ENCODE peak calls at places on chromosome 9, in seven cellular contexts. One of them, this sample, is unnamed. For H3K27me3, the result is how much of the 10 kb centered on the place peaks cover.

GRCh38 chr9:133348763-133349573 is 950 bp downstream of the RPL7A start:
- DNase-seq in transverse colon: no peak
- DNase-seq in spleen: no peak
- DNase-seq in suprapubic skin: no peak
- DNase-seq in GM23338: no peak
- DNase-seq in prostate gland: no peak
- DNase-seq in HepG2: no peak
- DNase-seq in this sample: no peak

GRCh38 chr9:114733814-114734213 is 51.8 kb upstream of the TEX48 start:
- DNase-seq in transverse colon: no peak
- DNase-seq in spleen: no peak
- DNase-seq in suprapubic skin: no peak
- DNase-seq in GM23338: no peak
- DNase-seq in prostate gland: no peak
- DNase-seq in HepG2: no peak
- DNase-seq in this sample: no peak

GRCh38 chr9:18149457-18150011 is 324.4 kb upstream of the ADAMTSL1 start:
- DNase-seq in transverse colon: no peak
- DNase-seq in spleen: no peak
- DNase-seq in suprapubic skin: no peak
- DNase-seq in GM23338: no peak
- DNase-seq in prostate gland: no peak
- DNase-seq in HepG2: no peak
- DNase-seq in this sample: no peak

GRCh38 chr9:98132806-98133631 is 14.0 kb upstream of the TRIM14 start:
- DNase-seq in transverse colon: peak
- DNase-seq in spleen: no peak
- DNase-seq in suprapubic skin: no peak
- DNase-seq in GM23338: no peak
- DNase-seq in prostate gland: no peak
- DNase-seq in HepG2: no peak
- DNase-seq in this sample: no peak

GRCh38 chr9:123544007-123544827 is 188.2 kb downstream of the CRB2 start:
- DNase-seq in transverse colon: peak
- DNase-seq in spleen: no peak
- DNase-seq in suprapubic skin: no peak
- DNase-seq in GM23338: peak
- DNase-seq in prostate gland: no peak
- DNase-seq in HepG2: peak
- DNase-seq in this sample: no peak

GRCh38 chr9:121023064-121023463 is 27.0 kb downstream of the C5 start:
- DNase-seq in transverse colon: no peak
- DNase-seq in spleen: no peak
- DNase-seq in suprapubic skin: no peak
- DNase-seq in GM23338: no peak
- DNase-seq in prostate gland: no peak
- DNase-seq in HepG2: peak
- DNase-seq in this sample: no peak

GRCh38 chr9:89743576-89744254 is 138.9 kb downstream of the GADD45G start:
- DNase-seq in transverse colon: no peak
- DNase-seq in spleen: no peak
- DNase-seq in suprapubic skin: no peak
- DNase-seq in GM23338: peak
- DNase-seq in prostate gland: peak
- DNase-seq in HepG2: no peak
- DNase-seq in this sample: peak

GRCh38 chr9:4792572-4793411 is at the start of gene RCL1:
- DNase-seq in transverse colon: peak
- DNase-seq in spleen: peak
- DNase-seq in suprapubic skin: peak
- DNase-seq in GM23338: peak
- DNase-seq in prostate gland: peak
- DNase-seq in HepG2: peak
- DNase-seq in this sample: peak

GRCh38 chr9:93813687-93814560 is 141.2 kb downstream of the BARX1 start:
- DNase-seq in transverse colon: peak
- DNase-seq in spleen: peak
- DNase-seq in suprapubic skin: peak
- DNase-seq in GM23338: peak
- DNase-seq in prostate gland: no peak
- DNase-seq in HepG2: no peak
- DNase-seq in this sample: no peak

GRCh38 chr9:94675008-94675841 is 35.9 kb upstream of the FBP1 start:
- DNase-seq in transverse colon: no peak
- DNase-seq in spleen: no peak
- DNase-seq in suprapubic skin: no peak
- DNase-seq in GM23338: no peak
- DNase-seq in prostate gland: no peak
- DNase-seq in HepG2: no peak
- DNase-seq in this sample: no peak

DNA sequence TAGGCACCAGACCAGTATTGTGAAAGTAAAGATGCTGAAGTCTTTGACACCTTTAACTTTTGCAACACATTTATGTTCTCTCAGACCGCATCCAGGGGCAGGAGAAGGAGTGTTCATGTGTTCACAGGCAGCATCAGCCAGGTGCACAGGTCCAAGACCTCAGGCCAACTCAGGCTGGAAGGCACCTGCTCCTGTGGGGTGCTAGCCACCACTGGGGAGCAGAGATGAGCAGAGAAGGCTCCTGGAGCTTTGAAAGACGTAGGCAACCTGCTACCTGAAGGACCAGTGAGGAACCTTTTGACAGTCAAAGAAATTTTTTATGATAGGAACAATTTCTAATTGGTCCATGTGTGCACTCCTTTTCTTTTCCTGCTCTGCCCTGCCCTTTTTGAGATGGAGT is 35.6 kb downstream of the DAPK1 start:
- DNase-seq in transverse colon: no peak
- DNase-seq in spleen: no peak
- DNase-seq in suprapubic skin: no peak
- DNase-seq in GM23338: no peak
- DNase-seq in prostate gland: no peak
- DNase-seq in HepG2: no peak
- DNase-seq in this sample: no peak
- TF ChIP-seq POLR2AphosphoS5 in transverse colon: no peak
- TF ChIP-seq POLR2AphosphoS5 in spleen: no peak
- TF ChIP-seq POLR2AphosphoS5 in suprapubic skin: no peak
- TF ChIP-seq POLR2AphosphoS5 in GM23338: no peak
- TF ChIP-seq POLR2AphosphoS5 in prostate gland: no peak
- TF ChIP-seq POLR2AphosphoS5 in HepG2: no peak
- TF ChIP-seq POLR2AphosphoS5 in this sample: no peak

DNA sequence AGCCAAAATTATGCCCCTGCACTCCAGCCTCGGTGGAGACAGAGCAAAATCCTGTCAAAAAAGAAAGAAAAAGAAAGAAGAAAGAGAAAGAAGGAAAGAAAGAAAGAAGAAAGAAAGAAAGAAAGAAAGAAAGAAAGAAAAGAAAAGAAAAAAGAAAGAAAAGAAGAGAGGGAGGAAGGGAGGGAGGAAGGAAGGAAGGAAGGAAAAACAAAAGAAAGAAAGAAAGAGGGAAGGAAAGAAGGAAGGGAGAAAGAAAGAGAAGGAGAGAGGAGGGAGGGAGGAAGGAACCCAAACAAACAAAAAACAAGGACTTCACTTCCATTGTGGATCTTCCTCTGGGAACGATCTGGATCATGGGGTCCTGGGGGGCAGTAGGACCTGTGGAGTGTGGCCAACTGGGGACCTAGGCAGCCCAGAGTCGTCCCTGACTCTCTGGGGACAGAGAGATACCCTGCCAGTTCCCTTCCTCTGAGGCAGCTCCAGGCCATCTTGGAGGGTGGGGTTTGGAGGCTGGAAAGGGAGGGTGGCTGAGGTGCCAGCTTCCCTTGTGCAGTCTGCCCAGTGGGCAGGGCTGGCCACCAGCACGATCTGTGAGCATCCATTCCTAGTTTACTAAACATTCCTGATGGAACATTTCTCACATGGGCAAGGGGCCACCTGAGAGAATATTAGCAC is 216.8 kb downstream of the PAX5 start:
- DNase-seq in transverse colon: no peak
- DNase-seq in spleen: peak
- DNase-seq in suprapubic skin: no peak
- DNase-seq in GM23338: no peak
- DNase-seq in prostate gland: no peak
- DNase-seq in HepG2: no peak
- DNase-seq in this sample: no peak
- H3K27me3 ChIP-seq in transverse colon: under half
- H3K27me3 ChIP-seq in spleen: under half
- H3K27me3 ChIP-seq in suprapubic skin: under half
- H3K27me3 ChIP-seq in GM23338: under half
- H3K27me3 ChIP-seq in prostate gland: under half
- H3K27me3 ChIP-seq in HepG2: under half
- H3K27me3 ChIP-seq in this sample: under half

GRCh38 chr9:22215492-22215891 is 206.4 kb upstream of the CDKN2B start:
- DNase-seq in transverse colon: no peak
- DNase-seq in spleen: no peak
- DNase-seq in suprapubic skin: no peak
- DNase-seq in GM23338: no peak
- DNase-seq in prostate gland: no peak
- DNase-seq in HepG2: no peak
- DNase-seq in this sample: no peak
- TF ChIP-seq POLR2AphosphoS5 in transverse colon: no peak
- TF ChIP-seq POLR2AphosphoS5 in spleen: no peak
- TF ChIP-seq POLR2AphosphoS5 in suprapubic skin: no peak
- TF ChIP-seq POLR2AphosphoS5 in GM23338: no peak
- TF ChIP-seq POLR2AphosphoS5 in prostate gland: no peak
- TF ChIP-seq POLR2AphosphoS5 in HepG2: no peak
- TF ChIP-seq POLR2AphosphoS5 in this sample: no peak

GRCh38 chr9:21967169-21967568 is 27.0 kb downstream of the CDKN2A start:
- DNase-seq in transverse colon: no peak
- DNase-seq in spleen: no peak
- DNase-seq in suprapubic skin: no peak
- DNase-seq in GM23338: peak
- DNase-seq in prostate gland: no peak
- DNase-seq in HepG2: no peak
- DNase-seq in this sample: no peak
- H3K27me3 ChIP-seq in transverse colon: half or more
- H3K27me3 ChIP-seq in spleen: half or more
- H3K27me3 ChIP-seq in suprapubic skin: half or more
- H3K27me3 ChIP-seq in GM23338: half or more
- H3K27me3 ChIP-seq in prostate gland: half or more
- H3K27me3 ChIP-seq in HepG2: under half
- H3K27me3 ChIP-seq in this sample: half or more

GRCh38 chr9:37942616-37943328 is 38.8 kb upstream of the SLC25A51 start:
- DNase-seq in transverse colon: no peak
- DNase-seq in spleen: no peak
- DNase-seq in suprapubic skin: no peak
- DNase-seq in GM23338: peak
- DNase-seq in prostate gland: no peak
- DNase-seq in HepG2: no peak
- DNase-seq in this sample: no peak

GRCh38 chr9:37944671-37945481 is 40.9 kb upstream of the SLC25A51 start:
- DNase-seq in transverse colon: no peak
- DNase-seq in spleen: no peak
- DNase-seq in suprapubic skin: no peak
- DNase-seq in GM23338: peak
- DNase-seq in prostate gland: no peak
- DNase-seq in HepG2: no peak
- DNase-seq in this sample: no peak

GRCh38 chr9:37944266-37944650 is 40.3 kb upstream of the SLC25A51 start:
- DNase-seq in transverse colon: no peak
- DNase-seq in spleen: no peak
- DNase-seq in suprapubic skin: no peak
- DNase-seq in GM23338: no peak
- DNase-seq in prostate gland: no peak
- DNase-seq in HepG2: no peak
- DNase-seq in this sample: no peak

GRCh38 chr9:37941253-37941652 is 37.3 kb upstream of the SLC25A51 start:
- DNase-seq in transverse colon: no peak
- DNase-seq in spleen: no peak
- DNase-seq in suprapubic skin: no peak
- DNase-seq in GM23338: no peak
- DNase-seq in prostate gland: no peak
- DNase-seq in HepG2: no peak
- DNase-seq in this sample: no peak

DNA sequence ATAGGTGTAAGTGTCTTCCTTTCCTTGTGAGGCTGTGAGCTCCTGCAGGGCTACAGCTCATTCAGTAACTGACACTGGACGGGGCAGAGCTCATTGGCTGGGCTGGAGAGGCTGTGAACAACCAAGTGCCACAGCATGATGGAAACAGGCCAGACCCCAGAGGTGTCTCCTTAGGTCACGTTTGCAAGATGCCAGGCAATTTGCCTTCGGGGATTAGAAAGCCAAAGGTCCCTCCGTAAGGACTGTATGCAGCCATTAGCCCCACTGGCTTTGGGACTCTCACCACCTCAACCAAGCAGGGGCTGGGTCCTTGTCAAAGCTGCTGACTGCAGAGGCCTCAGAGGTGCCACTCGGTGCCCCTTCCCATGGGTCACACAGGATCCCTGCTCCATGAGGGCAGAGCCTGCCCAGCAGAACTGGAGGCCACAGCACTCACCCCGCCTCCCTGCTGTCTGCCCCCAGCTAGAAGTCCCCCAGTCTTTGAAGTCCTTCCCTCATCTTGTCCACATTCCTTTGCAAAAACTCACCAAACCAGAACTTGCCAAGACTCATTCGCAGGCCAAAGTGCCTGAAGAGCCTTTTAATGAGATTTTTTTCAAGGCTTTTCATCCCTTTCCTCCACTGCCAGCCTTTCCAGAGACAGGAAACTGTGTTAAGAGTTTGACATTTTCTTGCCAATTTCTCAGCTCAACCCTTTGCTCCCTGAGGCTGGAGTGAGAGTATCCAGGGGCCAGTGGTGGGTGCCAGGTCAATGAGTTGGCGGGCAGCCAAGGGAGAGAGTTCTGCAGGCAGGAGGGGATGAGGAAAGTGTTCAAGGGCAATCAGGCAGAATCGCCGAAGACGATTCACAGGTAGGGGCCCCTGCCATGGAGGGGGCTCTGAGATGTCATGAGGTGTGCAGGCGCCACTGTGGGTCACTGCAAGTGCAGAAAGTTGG is 39.7 kb upstream of the SLC25A51 start:
- DNase-seq in transverse colon: no peak
- DNase-seq in spleen: no peak
- DNase-seq in suprapubic skin: no peak
- DNase-seq in GM23338: peak
- DNase-seq in prostate gland: peak
- DNase-seq in HepG2: no peak
- DNase-seq in this sample: peak
- TF ChIP-seq POLR2AphosphoS5 in transverse colon: no peak
- TF ChIP-seq POLR2AphosphoS5 in spleen: peak
- TF ChIP-seq POLR2AphosphoS5 in suprapubic skin: no peak
- TF ChIP-seq POLR2AphosphoS5 in GM23338: no peak
- TF ChIP-seq POLR2AphosphoS5 in prostate gland: peak
- TF ChIP-seq POLR2AphosphoS5 in HepG2: no peak
- TF ChIP-seq POLR2AphosphoS5 in this sample: no peak

DNA sequence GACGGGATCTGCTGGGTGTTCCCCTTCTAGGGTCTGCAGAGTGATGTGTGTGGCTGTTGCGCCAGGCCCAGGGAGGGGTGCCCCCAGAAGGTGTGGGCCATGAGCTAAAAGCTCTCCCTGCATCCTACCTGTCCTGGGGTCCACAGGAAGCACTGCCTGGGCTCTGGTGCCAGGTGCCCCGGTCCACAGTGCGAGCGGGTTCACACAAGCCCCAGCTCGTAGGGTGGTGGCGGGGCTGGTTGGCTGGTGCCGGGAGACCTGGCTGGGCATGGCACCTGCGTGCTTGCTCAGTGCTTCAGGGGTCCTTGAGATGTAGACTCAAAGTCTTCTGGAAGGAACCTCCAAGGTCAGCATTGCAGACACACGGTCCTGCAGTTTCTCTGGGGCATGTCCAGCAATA is 25.5 kb downstream of the ASS1 start:
- DNase-seq in transverse colon: no peak
- DNase-seq in spleen: no peak
- DNase-seq in suprapubic skin: no peak
- DNase-seq in GM23338: no peak
- DNase-seq in prostate gland: no peak
- DNase-seq in HepG2: no peak
- DNase-seq in this sample: no peak
- H3K27me3 ChIP-seq in transverse colon: under half
- H3K27me3 ChIP-seq in spleen: under half
- H3K27me3 ChIP-seq in suprapubic skin: under half
- H3K27me3 ChIP-seq in GM23338: under half
- H3K27me3 ChIP-seq in prostate gland: under half
- H3K27me3 ChIP-seq in HepG2: under half
- H3K27me3 ChIP-seq in this sample: under half